ENCODE peak calls at places on chromosomes 4 and X, in ten cellular contexts. U, V, C, D, J, W, Z, Q, M and N are unnamed samples.

GRCh38 chrX:72624194-72624593 is 51.6 kb upstream of the HDAC8 start:
- DNase-seq in U (no peak), V (no peak), C (no peak), D (no peak), J (no peak), W (no peak), Z (no peak), Q (no peak), M (no peak), N (no peak)

GRCh38 chr4:83276299-83277040 is 8.1 kb downstream of the COQ2 start:
- DNase-seq in U (no peak), V (no peak), C (no peak), D (no peak), J (no peak), W (no peak), Z (peak; percentile 72), Q (no peak), M (no peak), N (no peak)

GRCh38 chr4:101527186-101527585 is 179.9 kb upstream of the PPP3CA start:
- DNase-seq in U (no peak), V (no peak), C (no peak), D (peak; percentile 51), J (peak; percentile 56), W (peak; percentile 14), Z (no peak), Q (no peak), M (no peak), N (peak; percentile 12)

GRCh38 chr4:73505567-73505966 is 24.0 kb downstream of the AFM start:
- DNase-seq in U (no peak), V (no peak), C (no peak), D (no peak), J (no peak), W (no peak), Z (no peak), Q (no peak), M (no peak), N (no peak)

GRCh38 chr4:182881928-182882327 is 35.3 kb downstream of the DCTD start:
- DNase-seq in U (peak; percentile 25), V (no peak), C (no peak), D (no peak), J (no peak), W (no peak), Z (no peak), Q (no peak), M (no peak), N (no peak)

GRCh38 chr4:56613101-56613862 is 67.8 kb downstream of the HOPX start:
- DNase-seq in U (no peak), V (no peak), C (peak; percentile 63), D (no peak), J (no peak), W (no peak), Z (no peak), Q (no peak), M (no peak), N (no peak)

GRCh38 chr4:176044589-176044951 is 21.1 kb upstream of the WDR17 start:
- DNase-seq in U (no peak), V (no peak), C (no peak), D (no peak), J (no peak), W (no peak), Z (no peak), Q (no peak), M (no peak), N (no peak)

GRCh38 chrX:21932277-21932996 is 8.1 kb upstream of the SMS start:
- DNase-seq in U (peak; percentile 81), V (no peak), C (peak; percentile 43), D (no peak), J (no peak), W (no peak), Z (no peak), Q (no peak), M (peak; percentile 31), N (no peak)

GRCh38 chr4:100826067-100826466 is 308.2 kb upstream of the EMCN start:
- DNase-seq in U (no peak), V (no peak), C (no peak), D (no peak), J (no peak), W (no peak), Z (no peak), Q (no peak), M (no peak), N (no peak)

GRCh38 chrX:16851421-16851820 is 18.7 kb downstream of the RBBP7 start:
- DNase-seq in U (no peak), V (no peak), C (no peak), D (no peak), J (no peak), W (no peak), Z (no peak), Q (no peak), M (no peak), N (no peak)

GRCh38 chr4:39571504-39571903 is 44.3 kb upstream of the UGDH start:
- DNase-seq in U (no peak), V (no peak), C (no peak), D (no peak), J (no peak), W (no peak), Z (no peak), Q (no peak), M (no peak), N (no peak)

GRCh38 chr4:8281519-8282133 is 12.1 kb downstream of the HTRA3 start:
- DNase-seq in U (no peak), V (no peak), C (peak; percentile 38), D (no peak), J (no peak), W (no peak), Z (no peak), Q (peak; percentile 43), M (no peak), N (no peak)

GRCh38 chrX:41333744-41333993 is 293 bp upstream of the DDX3X start:
- DNase-seq in U (peak; percentile 93), V (no peak), C (peak; percentile 66), D (no peak), J (no peak), W (no peak), Z (peak; percentile 91), Q (peak; percentile 49), M (peak; percentile 85), N (peak; percentile 75)

GRCh38 chr4:62548108-62548524 is 1348.0 kb downstream of the ADGRL3 start:
- DNase-seq in U (no peak), V (no peak), C (no peak), D (no peak), J (no peak), W (no peak), Z (peak; percentile 28), Q (no peak), M (no peak), N (no peak)

GRCh38 chr4:3898098-3898497 is 131.9 kb downstream of the ADRA2C start:
- DNase-seq in U (no peak), V (no peak), C (no peak), D (no peak), J (no peak), W (no peak), Z (no peak), Q (no peak), M (no peak), N (no peak)

GRCh38 chr4:182338059-182338458 is 94.9 kb downstream of the TENM3 start:
- DNase-seq in U (no peak), V (no peak), C (no peak), D (no peak), J (no peak), W (no peak), Z (no peak), Q (no peak), M (no peak), N (no peak)

GRCh38 chrX:139881572-139881971 is 51.3 kb downstream of the ATP11C start:
- DNase-seq in U (peak; percentile 75), V (no peak), C (no peak), D (no peak), J (no peak), W (no peak), Z (no peak), Q (no peak), M (peak; percentile 9), N (no peak)

GRCh38 chrX:132023896-132024386 is 839 bp downstream of the STK26 start:
- DNase-seq in U (no peak), V (peak; percentile 3), C (no peak), D (peak; percentile 62), J (peak; percentile 50), W (peak; percentile 14), Z (peak; percentile 62), Q (no peak), M (no peak), N (peak; percentile 16)

GRCh38 chrX:9957743-9958142 is 9.4 kb upstream of the CLDN34 start:
- DNase-seq in U (no peak), V (no peak), C (no peak), D (no peak), J (no peak), W (no peak), Z (no peak), Q (no peak), M (no peak), N (no peak)

GRCh38 chrX:77510007-77510406 is 62.8 kb downstream of the FGF16 start:
- DNase-seq in U (no peak), V (no peak), C (no peak), D (no peak), J (no peak), W (no peak), Z (no peak), Q (no peak), M (no peak), N (no peak)

GRCh38 chr4:182855877-182856276 is 61.3 kb downstream of the DCTD start:
- DNase-seq in U (no peak), V (no peak), C (no peak), D (no peak), J (no peak), W (no peak), Z (no peak), Q (no peak), M (no peak), N (no peak)

GRCh38 chr4:159698336-159698735 is 595.5 kb downstream of the RAPGEF2 start:
- DNase-seq in U (no peak), V (no peak), C (no peak), D (no peak), J (no peak), W (no peak), Z (no peak), Q (no peak), M (no peak), N (no peak)

GRCh38 chrX:23742174-23742692 is 843 bp downstream of the ACOT9 start:
- DNase-seq in U (peak; percentile 63), V (no peak), C (no peak), D (no peak), J (no peak), W (no peak), Z (peak; percentile 58), Q (peak; percentile 7), M (peak; percentile 49), N (no peak)

GRCh38 chrX:139202742-139203410 is 327.7 kb upstream of the F9 start:
- DNase-seq in U (no peak), V (no peak), C (no peak), D (no peak), J (no peak), W (no peak), Z (no peak), Q (no peak), M (no peak), N (no peak)

GRCh38 chr4:94407846-94408245 is 43.9 kb upstream of the PDLIM5 start:
- DNase-seq in U (no peak), V (no peak), C (no peak), D (no peak), J (no peak), W (no peak), Z (no peak), Q (no peak), M (no peak), N (no peak)

GRCh38 chrX:154762529-154763296 is at the start of gene DKC1:
- DNase-seq in U (peak; percentile 97), V (peak; percentile 82), C (peak; percentile 89), D (peak; percentile 94), J (peak; percentile 93), W (peak; percentile 88), Z (peak; percentile 95), Q (peak; percentile 84), M (peak; percentile 80), N (peak; percentile 89)

GRCh38 chr4:123397276-123398150 is 918 bp downstream of the SPRY1 start:
- DNase-seq in U (peak; percentile 77), V (no peak), C (no peak), D (peak; percentile 57), J (no peak), W (no peak), Z (peak; percentile 34), Q (peak; percentile 26), M (no peak), N (peak; percentile 20)

GRCh38 chr4:8029689-8030088 is 90.0 kb upstream of the AFAP1 start:
- DNase-seq in U (no peak), V (no peak), C (no peak), D (no peak), J (no peak), W (no peak), Z (no peak), Q (no peak), M (no peak), N (no peak)